ENCODE peak calls at places on chromosomes 5 and 9, in six cellular contexts. X is AG08395; Y is substantia nigra; A is stimulated activated CD4-positive, alpha-beta T cell treated with anti-CD3 and anti-CD28 coated beads, Interleukin-1b, Interleukin-23, amount 100 ng/mL, for 4 hours; B is SHP77; V is GM04503. E is an unnamed sample.

GRCh38 chr9:72557549-72557948 is 36.1 kb downstream of the TMC1 start:
- DNase-seq in B (no peak), V (peak), A (peak), Y (no peak), X (peak), E (peak)

GRCh38 chr5:135600971-135601381 is 22.2 kb upstream of the CXCL14 start:
- DNase-seq in X (no peak), B (no peak), A (no peak), Y (no peak), V (no peak), E (no peak)

GRCh38 chr9:84121991-84122523 is 141.5 kb downstream of the RMI1 start:
- DNase-seq in X (peak), Y (no peak), A (no peak), V (peak), B (no peak), E (peak)

GRCh38 chr5:32692066-32692746 is 18.9 kb upstream of the NPR3 start:
- DNase-seq in A (no peak), Y (no peak), B (no peak), V (peak), X (peak), E (peak)

GRCh38 chr9:83196946-83197345 is 134.0 kb upstream of the RASEF start:
- DNase-seq in B (no peak), A (no peak), X (no peak), Y (no peak), V (no peak), E (no peak)

GRCh38 chr9:135032868-135033460 is 54.5 kb upstream of the OLFM1 start:
- DNase-seq in A (no peak), X (no peak), V (no peak), B (no peak), Y (no peak), E (no peak)

GRCh38 chr5:80213467-80213866 is 42.4 kb downstream of the SERINC5 start:
- DNase-seq in A (no peak), Y (no peak), X (no peak), B (no peak), V (no peak), E (no peak)

GRCh38 chr5:158751961-158752655 is 347.6 kb downstream of the EBF1 start:
- DNase-seq in B (no peak), V (no peak), Y (no peak), X (no peak), A (no peak), E (no peak)

GRCh38 chr5:17316973-17317459 is 99.6 kb downstream of the BASP1 start:
- DNase-seq in B (no peak), Y (no peak), X (no peak), A (no peak), V (no peak), E (peak)

GRCh38 chr5:92372766-92373165 is 989.6 kb upstream of the ARRDC3 start:
- DNase-seq in A (no peak), V (no peak), X (no peak), Y (no peak), B (no peak), E (no peak)

GRCh38 chr5:92801921-92802320 is 779.1 kb downstream of the NR2F1-AS1 start:
- DNase-seq in A (no peak), X (no peak), V (peak), B (peak), Y (no peak), E (no peak)

GRCh38 chr5:113067635-113068344 is 91.2 kb downstream of the DCP2 start:
- DNase-seq in B (no peak), V (no peak), X (no peak), A (no peak), Y (peak), E (peak)

GRCh38 chr9:136621019-136621733 is 41.5 kb upstream of the EGFL7 start:
- DNase-seq in A (no peak), Y (no peak), X (no peak), B (no peak), V (no peak), E (no peak)

GRCh38 chr9:137972988-137973470 is 95.4 kb downstream of the CACNA1B start:
- DNase-seq in X (no peak), Y (no peak), V (no peak), A (no peak), B (no peak), E (no peak)

GRCh38 chr9:125992557-125992956 is 245.4 kb downstream of the PBX3 start:
- DNase-seq in X (no peak), V (no peak), A (no peak), B (no peak), Y (no peak), E (no peak)

GRCh38 chr5:114305402-114306207 is 56.3 kb upstream of the KCNN2 start:
- DNase-seq in Y (no peak), B (no peak), X (no peak), V (no peak), A (no peak), E (no peak)

GRCh38 chr9:74379718-74380117 is 117.4 kb upstream of the RORB start:
- DNase-seq in B (peak), Y (no peak), X (no peak), V (no peak), A (no peak), E (peak)

GRCh38 chr9:134192311-134192950 is 28.1 kb upstream of the RNU6ATAC start:
- DNase-seq in X (no peak), V (no peak), Y (no peak), A (no peak), B (no peak), E (no peak)

GRCh38 chr9:137317979-137318511 is 16.0 kb upstream of the NRARP start:
- DNase-seq in A (no peak), Y (no peak), V (no peak), B (no peak), X (no peak), E (no peak)

GRCh38 chr9:99103909-99104458 is 929 bp upstream of the TGFBR1 start:
- DNase-seq in V (no peak), X (peak), B (no peak), A (no peak), Y (no peak), E (peak)

GRCh38 chr5:169081008-169081724 is 219.8 kb downstream of the SLIT3 start:
- DNase-seq in V (no peak), B (no peak), A (no peak), Y (no peak), X (no peak), E (no peak)

GRCh38 chr5:139740993-139741672 is 54.5 kb upstream of the PSD2 start:
- DNase-seq in X (no peak), B (no peak), V (no peak), Y (no peak), A (no peak), E (no peak)

GRCh38 chr5:149466457-149466972 is 84.7 kb downstream of the CSNK1A1 start:
- DNase-seq in X (peak), B (no peak), A (no peak), Y (no peak), V (no peak), E (peak)

GRCh38 chr5:75964008-75964407 is 119.2 kb upstream of the SV2C start:
- DNase-seq in X (no peak), V (no peak), A (no peak), B (no peak), Y (no peak), E (no peak)

GRCh38 chr9:85738509-85738908 is 3.2 kb downstream of the AGTPBP1 start:
- DNase-seq in B (no peak), V (no peak), Y (no peak), X (no peak), A (no peak), E (no peak)

GRCh38 chr5:37005946-37006540 is 129.5 kb downstream of the NIPBL start:
- DNase-seq in Y (no peak), A (no peak), B (peak), V (no peak), X (peak), E (peak)

GRCh38 chr9:13810510-13810909 is 503.4 kb downstream of the NFIB start:
- DNase-seq in V (no peak), B (no peak), X (no peak), A (no peak), Y (no peak), E (no peak)

GRCh38 chr9:128293091-128293490 is 17.0 kb downstream of the SWI5 start:
- DNase-seq in Y (no peak), X (no peak), A (no peak), B (no peak), V (no peak), E (no peak)

GRCh38 chr9:105369911-105370310 is 77.9 kb upstream of the FSD1L start:
- DNase-seq in X (no peak), B (no peak), A (no peak), Y (no peak), V (no peak), E (no peak)

GRCh38 chr9:115673599-115673998 is 480.0 kb upstream of the PAPPA start:
- DNase-seq in B (no peak), A (no peak), X (peak), Y (no peak), V (no peak), E (peak)

GRCh38 chr9:115146581-115147021 is 28.6 kb upstream of the TNC start:
- DNase-seq in A (no peak), B (no peak), Y (no peak), X (peak), V (peak), E (peak)

GRCh38 chr9:37187269-37187668 is 66.9 kb downstream of the ZCCHC7 start:
- DNase-seq in A (no peak), X (no peak), B (no peak), Y (no peak), V (no peak), E (no peak)

GRCh38 chr5:6804766-6805165 is 91.5 kb downstream of the TENT4A start:
- DNase-seq in X (peak), B (no peak), V (peak), A (no peak), Y (no peak), E (peak)

GRCh38 chr9:115121140-115121710 is 3.3 kb upstream of the TNC start:
- DNase-seq in X (peak), A (no peak), Y (no peak), B (no peak), V (no peak), E (no peak)

GRCh38 chr5:74127377-74128338 is 501.7 kb downstream of the ARHGEF28 start:
- DNase-seq in B (peak), X (peak), A (no peak), V (no peak), Y (no peak), E (no peak)

GRCh38 chr9:91427873-91428272 is 4.2 kb upstream of the NFIL3 start:
- DNase-seq in Y (no peak), X (peak), V (no peak), A (no peak), B (no peak), E (peak)

GRCh38 chr9:91001146-91001611 is 199.6 kb downstream of the SYK start:
- DNase-seq in X (peak), A (no peak), V (no peak), B (peak), Y (no peak), E (peak)

GRCh38 chr5:157511656-157512644 is 51.9 kb downstream of the NIPAL4 start:
- DNase-seq in V (peak), A (peak), Y (peak), X (peak), B (no peak), E (peak)

GRCh38 chr9:19048966-19049871 is at the start of gene RRAGA:
- DNase-seq in Y (peak), A (peak), B (peak), X (peak), V (peak), E (peak)

E was measured in fibroblast of gingiva.